ENCODE peak calls at places on chromosomes 5 and 9, in ten cellular contexts. X, J, G, K, O, D, Z, I, B and H are unnamed samples.

GRCh38 chr5:32585122-32585445 is 273 bp upstream of the SUB1 start:
- DNase-seq in X (no peak), J (no peak), G (no peak), K (no peak), O (no peak), D (no peak), Z (no peak), I (no peak), B (no peak), H (no peak)

GRCh38 chr5:56328753-56329560 is 95.8 kb upstream of the ANKRD55 start:
- DNase-seq in X (no peak), J (no peak), G (no peak), K (no peak), O (no peak), D (peak; percentile 30), Z (no peak), I (no peak), B (peak; percentile 40), H (no peak)

GRCh38 chr5:31587546-31587945 is 51.4 kb upstream of the PDZD2 start:
- DNase-seq in X (no peak), J (no peak), G (no peak), K (no peak), O (no peak), D (no peak), Z (no peak), I (no peak), B (no peak), H (no peak)

GRCh38 chr5:140857177-140857986 is 1.7 kb downstream of the PCDHA10 start:
- DNase-seq in X (no peak), J (no peak), G (no peak), K (no peak), O (no peak), D (no peak), Z (no peak), I (no peak), B (no peak), H (no peak)

GRCh38 chr5:24547127-24547526 is 97.7 kb downstream of the CDH10 start:
- DNase-seq in X (peak; percentile 90), J (no peak), G (no peak), K (no peak), O (no peak), D (no peak), Z (no peak), I (no peak), B (peak; percentile 80), H (no peak)

GRCh38 chr9:133147412-133148271 is 16.1 kb downstream of the GBGT1 start:
- DNase-seq in X (peak; percentile 72), J (peak; percentile 92), G (no peak), K (peak; percentile 85), O (no peak), D (peak; percentile 87), Z (peak; percentile 79), I (peak; percentile 82), B (peak; percentile 94), H (peak; percentile 78)

GRCh38 chr5:62314431-62314830 is 8.4 kb downstream of the KIF2A start:
- DNase-seq in X (no peak), J (no peak), G (no peak), K (no peak), O (no peak), D (no peak), Z (no peak), I (no peak), B (no peak), H (no peak)

GRCh38 chr9:93653762-93654161 is 77.4 kb downstream of the PHF2 start:
- DNase-seq in X (no peak), J (no peak), G (no peak), K (no peak), O (no peak), D (no peak), Z (no peak), I (no peak), B (no peak), H (peak; percentile 10)

GRCh38 chr5:91109634-91110033 is 273.5 kb downstream of the ARRDC3 start:
- DNase-seq in X (no peak), J (no peak), G (no peak), K (no peak), O (no peak), D (no peak), Z (no peak), I (no peak), B (no peak), H (no peak)

GRCh38 chr5:87361536-87362213 is 51.1 kb downstream of the CCNH start:
- DNase-seq in X (no peak), J (no peak), G (no peak), K (no peak), O (no peak), D (no peak), Z (no peak), I (no peak), B (no peak), H (no peak)

GRCh38 chr5:172418847-172419810 is 35.2 kb downstream of the SH3PXD2B start:
- DNase-seq in X (no peak), J (no peak), G (no peak), K (no peak), O (no peak), D (no peak), Z (no peak), I (no peak), B (no peak), H (peak; percentile 55)

GRCh38 chr9:124077915-124078572 is 66.5 kb downstream of the LHX2 start:
- DNase-seq in X (no peak), J (no peak), G (no peak), K (no peak), O (no peak), D (no peak), Z (no peak), I (no peak), B (peak; percentile 65), H (no peak)

GRCh38 chr5:40030661-40031060 is 605.9 kb upstream of the DAB2 start:
- DNase-seq in X (no peak), J (no peak), G (no peak), K (no peak), O (peak; percentile 22), D (no peak), Z (no peak), I (no peak), B (no peak), H (no peak)

GRCh38 chr5:107154598-107154997 is 516.1 kb downstream of the EFNA5 start:
- DNase-seq in X (no peak), J (no peak), G (no peak), K (no peak), O (no peak), D (no peak), Z (no peak), I (no peak), B (no peak), H (no peak)

GRCh38 chr5:154176191-154176590 is 14.3 kb upstream of the GALNT10 start:
- DNase-seq in X (no peak), J (no peak), G (no peak), K (no peak), O (no peak), D (no peak), Z (peak; percentile 45), I (no peak), B (peak; percentile 31), H (no peak)

GRCh38 chr9:469672-470040 is 255.0 kb downstream of the DOCK8 start:
- DNase-seq in X (no peak), J (no peak), G (no peak), K (no peak), O (no peak), D (no peak), Z (peak; percentile 34), I (no peak), B (peak; percentile 43), H (peak; percentile 20)

GRCh38 chr9:97773723-97774122 is 76.6 kb upstream of the XPA start:
- DNase-seq in X (no peak), J (no peak), G (no peak), K (no peak), O (no peak), D (no peak), Z (peak; percentile 80), I (no peak), B (no peak), H (peak; percentile 34)

GRCh38 chr9:75065513-75065912 is 22.4 kb downstream of the NMRK1 start:
- DNase-seq in X (no peak), J (no peak), G (no peak), K (no peak), O (no peak), D (no peak), Z (no peak), I (no peak), B (no peak), H (no peak)

GRCh38 chr5:179373961-179374505 is 28.8 kb upstream of the ADAMTS2 start:
- DNase-seq in X (no peak), J (no peak), G (no peak), K (no peak), O (no peak), D (no peak), Z (no peak), I (no peak), B (no peak), H (no peak)

GRCh38 chr5:138752951-138753793 is at the start of gene CTNNA1:
- DNase-seq in X (peak; percentile 46), J (peak; percentile 79), G (peak; percentile 24), K (peak; percentile 94), O (no peak), D (peak; percentile 11), Z (peak; percentile 83), I (peak; percentile 40), B (peak; percentile 94), H (peak; percentile 85)

GRCh38 chr9:79565245-79565644 is 6.5 kb upstream of the TLE4 start:
- DNase-seq in X (no peak), J (no peak), G (no peak), K (no peak), O (no peak), D (no peak), Z (no peak), I (no peak), B (peak; percentile 34), H (no peak)